ENCODE peak calls at places on chromosomes 11 and 22, in seven cellular contexts. One of them, this sample, is unnamed.

GRCh38 chr11:128379587-128380279 is 207.6 kb downstream of the ETS1 start:
- DNase-seq in H1: no peak
- DNase-seq in GM12878: no peak
- DNase-seq in HCT116: no peak
- DNase-seq in K562: no peak
- DNase-seq in HepG2: no peak
- DNase-seq in SK-N-SH: peak
- DNase-seq in this sample: no peak

GRCh38 chr11:72578051-72578450 is 96.2 kb downstream of the PDE2A start:
- DNase-seq in HepG2: no peak
- DNase-seq in H1: no peak
- DNase-seq in K562: no peak
- DNase-seq in GM12878: no peak
- DNase-seq in SK-N-SH: no peak
- DNase-seq in HCT116: no peak
- DNase-seq in this sample: no peak

GRCh38 chr11:113119074-113119473 is 157.9 kb downstream of the NCAM1 start:
- DNase-seq in HepG2: no peak
- DNase-seq in SK-N-SH: no peak
- DNase-seq in H1: no peak
- DNase-seq in K562: no peak
- DNase-seq in HCT116: no peak
- DNase-seq in GM12878: no peak
- DNase-seq in this sample: no peak

GRCh38 chr22:49451070-49451840 is 376.4 kb downstream of the BRD1 start:
- DNase-seq in SK-N-SH: no peak
- DNase-seq in H1: no peak
- DNase-seq in HCT116: no peak
- DNase-seq in GM12878: no peak
- DNase-seq in HepG2: no peak
- DNase-seq in K562: no peak
- DNase-seq in this sample: no peak

GRCh38 chr11:126861796-126862195 is 138.8 kb downstream of the KIRREL3 start:
- DNase-seq in HepG2: no peak
- DNase-seq in K562: no peak
- DNase-seq in H1: no peak
- DNase-seq in SK-N-SH: no peak
- DNase-seq in HCT116: no peak
- DNase-seq in GM12878: no peak
- DNase-seq in this sample: no peak

GRCh38 chr11:31977343-31977742 is 113.5 kb upstream of the RCN1 start:
- DNase-seq in GM12878: no peak
- DNase-seq in SK-N-SH: no peak
- DNase-seq in H1: no peak
- DNase-seq in HCT116: no peak
- DNase-seq in K562: no peak
- DNase-seq in HepG2: no peak
- DNase-seq in this sample: no peak

GRCh38 chr11:47179655-47179991 is 2.9 kb upstream of the ARFGAP2 start:
- DNase-seq in HepG2: peak
- DNase-seq in SK-N-SH: peak
- DNase-seq in H1: no peak
- DNase-seq in GM12878: peak
- DNase-seq in HCT116: no peak
- DNase-seq in K562: peak
- DNase-seq in this sample: peak

GRCh38 chr11:33775832-33776231 is 1.5 kb upstream of the FBXO3 start:
- DNase-seq in K562: no peak
- DNase-seq in HCT116: no peak
- DNase-seq in GM12878: peak
- DNase-seq in H1: no peak
- DNase-seq in HepG2: no peak
- DNase-seq in SK-N-SH: no peak
- DNase-seq in this sample: no peak

GRCh38 chr11:114915871-114916270 is 237.5 kb downstream of the NXPE2 start:
- DNase-seq in SK-N-SH: no peak
- DNase-seq in K562: no peak
- DNase-seq in HepG2: no peak
- DNase-seq in GM12878: no peak
- DNase-seq in HCT116: no peak
- DNase-seq in H1: no peak
- DNase-seq in this sample: no peak

GRCh38 chr11:122339661-122340060 is 223.6 kb upstream of the BLID start:
- DNase-seq in HepG2: no peak
- DNase-seq in SK-N-SH: peak
- DNase-seq in H1: no peak
- DNase-seq in K562: no peak
- DNase-seq in HCT116: no peak
- DNase-seq in GM12878: no peak
- DNase-seq in this sample: no peak

GRCh38 chr11:120174866-120175265 is 36.0 kb upstream of the OAF start:
- DNase-seq in SK-N-SH: no peak
- DNase-seq in HepG2: no peak
- DNase-seq in GM12878: no peak
- DNase-seq in HCT116: no peak
- DNase-seq in H1: no peak
- DNase-seq in K562: no peak
- DNase-seq in this sample: no peak

GRCh38 chr11:130037881-130038601 is 31.7 kb upstream of the APLP2 start:
- DNase-seq in GM12878: no peak
- DNase-seq in HCT116: no peak
- DNase-seq in HepG2: peak
- DNase-seq in K562: peak
- DNase-seq in SK-N-SH: no peak
- DNase-seq in H1: no peak
- DNase-seq in this sample: no peak

GRCh38 chr11:78722786-78723185 is 148.1 kb upstream of the NARS2 start:
- DNase-seq in HCT116: no peak
- DNase-seq in HepG2: no peak
- DNase-seq in K562: no peak
- DNase-seq in GM12878: no peak
- DNase-seq in SK-N-SH: no peak
- DNase-seq in H1: no peak
- DNase-seq in this sample: no peak

GRCh38 chr11:69380451-69380901 is 86.5 kb downstream of the MYEOV start:
- DNase-seq in SK-N-SH: peak
- DNase-seq in HepG2: no peak
- DNase-seq in HCT116: no peak
- DNase-seq in H1: no peak
- DNase-seq in K562: no peak
- DNase-seq in GM12878: no peak
- DNase-seq in this sample: no peak

GRCh38 chr11:65522640-65523322 is 2.1 kb upstream of the SCYL1 start:
- DNase-seq in K562: no peak
- DNase-seq in HepG2: no peak
- DNase-seq in SK-N-SH: no peak
- DNase-seq in GM12878: no peak
- DNase-seq in H1: no peak
- DNase-seq in HCT116: no peak
- DNase-seq in this sample: no peak

GRCh38 chr22:38724926-38725571 is 19.3 kb downstream of the GTPBP1 start:
- DNase-seq in SK-N-SH: peak
- DNase-seq in HepG2: peak
- DNase-seq in K562: no peak
- DNase-seq in H1: no peak
- DNase-seq in GM12878: no peak
- DNase-seq in HCT116: no peak
- DNase-seq in this sample: peak

GRCh38 chr11:72763823-72764222 is 11.6 kb upstream of the ARAP1 start:
- DNase-seq in GM12878: no peak
- DNase-seq in HCT116: no peak
- DNase-seq in HepG2: no peak
- DNase-seq in H1: no peak
- DNase-seq in K562: no peak
- DNase-seq in SK-N-SH: no peak
- DNase-seq in this sample: no peak

GRCh38 chr11:102291831-102292230 is 25.5 kb upstream of the BIRC3 start:
- DNase-seq in K562: no peak
- DNase-seq in HepG2: no peak
- DNase-seq in GM12878: no peak
- DNase-seq in H1: no peak
- DNase-seq in SK-N-SH: no peak
- DNase-seq in HCT116: no peak
- DNase-seq in this sample: no peak

GRCh38 chr11:107928767-107929507 is 689 bp downstream of the RAB39A start:
- DNase-seq in HepG2: no peak
- DNase-seq in K562: no peak
- DNase-seq in H1: no peak
- DNase-seq in SK-N-SH: peak
- DNase-seq in HCT116: no peak
- DNase-seq in GM12878: no peak
- DNase-seq in this sample: no peak

GRCh38 chr11:79083346-79083745 is 357.5 kb downstream of the TENM4 start:
- DNase-seq in K562: no peak
- DNase-seq in SK-N-SH: no peak
- DNase-seq in H1: no peak
- DNase-seq in HepG2: no peak
- DNase-seq in GM12878: no peak
- DNase-seq in HCT116: no peak
- DNase-seq in this sample: no peak

GRCh38 chr11:69487849-69488542 is 6.5 kb downstream of the LINC01488 start:
- DNase-seq in SK-N-SH: no peak
- DNase-seq in H1: no peak
- DNase-seq in GM12878: no peak
- DNase-seq in HCT116: no peak
- DNase-seq in HepG2: no peak
- DNase-seq in K562: no peak
- DNase-seq in this sample: no peak

GRCh38 chr11:10380921-10381320 is 74.1 kb upstream of the AMPD3 start:
- DNase-seq in HCT116: no peak
- DNase-seq in H1: no peak
- DNase-seq in HepG2: no peak
- DNase-seq in K562: no peak
- DNase-seq in GM12878: no peak
- DNase-seq in SK-N-SH: no peak
- DNase-seq in this sample: no peak
- TF ChIP-seq JUND in HCT116: no peak
- TF ChIP-seq JUND in H1: no peak
- TF ChIP-seq JUND in HepG2: no peak
- TF ChIP-seq JUND in K562: no peak
- TF ChIP-seq JUND in GM12878: no peak
- TF ChIP-seq JUND in SK-N-SH: no peak
- TF ChIP-seq JUND in this sample: no peak

DNA sequence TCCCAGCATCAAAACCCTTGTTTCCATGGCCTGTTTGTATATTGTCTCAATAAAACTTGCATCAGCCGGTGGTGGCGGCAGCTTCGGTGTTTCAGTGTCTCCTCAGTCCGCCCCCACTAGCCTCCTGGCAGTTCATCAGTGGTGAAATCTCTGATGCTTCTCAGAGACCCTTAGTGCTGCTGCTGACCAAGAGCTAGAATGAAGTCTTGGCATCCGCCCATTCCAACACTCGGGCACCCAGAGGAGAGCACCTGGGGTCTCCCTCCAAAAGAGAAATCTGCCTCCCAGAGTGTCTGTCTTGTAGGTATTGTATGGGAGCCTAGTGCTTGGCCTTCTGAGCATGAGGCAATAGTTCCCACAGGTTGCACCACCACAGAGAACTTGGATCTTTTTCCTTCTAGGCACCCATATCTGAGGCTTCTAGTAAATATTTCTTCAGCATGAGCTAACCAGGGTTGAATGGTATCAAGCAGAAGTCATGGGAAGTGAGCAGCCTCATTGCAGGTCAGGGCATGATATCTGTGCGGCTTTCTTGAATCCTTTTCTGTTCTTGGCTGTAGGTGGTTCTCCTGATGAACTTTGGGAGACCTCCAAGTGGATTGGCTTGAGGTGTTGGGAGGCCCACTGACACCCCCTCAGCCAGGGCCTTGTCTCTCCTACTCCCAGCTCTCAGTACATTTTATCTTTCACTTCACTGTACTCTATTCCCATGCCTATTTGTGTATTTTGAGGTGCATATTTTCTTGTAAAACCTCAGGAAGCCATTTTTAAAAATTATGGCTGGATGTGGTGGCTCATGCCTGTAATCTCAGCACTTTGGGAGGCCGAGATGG is 13.2 kb upstream of the AIFM3 start:
- DNase-seq in H1: no peak
- DNase-seq in GM12878: no peak
- DNase-seq in HCT116: no peak
- DNase-seq in SK-N-SH: no peak
- DNase-seq in HepG2: peak
- DNase-seq in K562: no peak
- DNase-seq in this sample: no peak
- TF ChIP-seq JUND in H1: no peak
- TF ChIP-seq JUND in GM12878: no peak
- TF ChIP-seq JUND in HCT116: no peak
- TF ChIP-seq JUND in SK-N-SH: no peak
- TF ChIP-seq JUND in HepG2: no peak
- TF ChIP-seq JUND in K562: peak
- TF ChIP-seq JUND in this sample: no peak

DNA sequence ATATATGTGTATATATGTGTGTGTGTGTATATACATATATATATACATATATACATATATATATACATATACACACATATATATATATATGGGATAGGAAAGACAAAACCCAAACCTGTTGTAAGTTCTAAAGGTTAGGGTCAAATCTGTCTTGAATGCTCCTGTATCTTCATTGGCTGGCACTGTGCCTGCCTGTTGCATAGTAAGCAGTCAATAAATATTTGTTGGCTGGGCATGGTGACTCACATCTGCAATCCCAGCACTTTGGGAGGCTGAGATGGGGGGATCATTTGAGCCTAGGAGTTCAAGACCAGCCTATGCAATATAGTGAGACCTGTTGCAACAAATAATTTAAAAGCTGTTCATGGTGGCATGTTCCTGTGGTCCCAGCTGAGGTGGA is 205.4 kb downstream of the DBX1 start:
- DNase-seq in SK-N-SH: no peak
- DNase-seq in K562: no peak
- DNase-seq in HCT116: no peak
- DNase-seq in H1: no peak
- DNase-seq in HepG2: peak
- DNase-seq in GM12878: no peak
- DNase-seq in this sample: no peak
- TF ChIP-seq JUND in SK-N-SH: no peak
- TF ChIP-seq JUND in K562: no peak
- TF ChIP-seq JUND in HCT116: no peak
- TF ChIP-seq JUND in H1: no peak
- TF ChIP-seq JUND in HepG2: no peak
- TF ChIP-seq JUND in GM12878: no peak
- TF ChIP-seq JUND in this sample: no peak

DNA sequence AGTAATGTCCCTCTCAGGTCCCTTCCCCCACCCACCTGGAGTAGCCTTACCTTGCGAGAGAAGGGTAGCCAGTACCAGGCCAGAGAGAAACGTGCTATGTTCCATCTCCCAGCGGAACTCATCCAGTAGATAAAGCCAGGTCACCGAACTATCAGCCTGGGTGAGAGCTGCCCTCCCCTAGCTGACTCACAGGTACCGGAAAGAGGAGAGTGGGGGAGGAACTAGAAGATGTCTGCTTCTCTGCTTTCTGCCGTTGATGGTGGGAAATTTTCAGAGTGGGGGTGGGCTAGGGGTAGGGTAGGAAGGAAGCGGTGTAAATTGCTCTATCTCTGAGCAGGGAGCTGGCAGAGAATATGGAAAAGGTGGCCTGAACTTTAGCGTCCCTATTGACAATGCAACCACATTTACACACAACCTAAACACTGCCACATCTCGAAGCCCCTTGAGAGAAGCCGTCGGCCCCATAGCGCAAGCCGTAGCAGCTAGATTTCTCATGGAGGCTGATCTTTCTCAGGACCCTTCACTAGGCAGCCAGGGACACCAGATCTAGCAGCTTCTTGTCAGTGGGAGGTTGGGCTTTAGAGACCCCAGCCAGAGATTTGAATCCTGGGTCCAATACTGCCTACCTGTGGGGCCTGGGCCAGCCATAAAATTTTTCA is at the start of gene CD3D:
- DNase-seq in HCT116: no peak
- DNase-seq in K562: peak
- DNase-seq in SK-N-SH: no peak
- DNase-seq in GM12878: no peak
- DNase-seq in H1: no peak
- DNase-seq in HepG2: peak
- DNase-seq in this sample: no peak
- TF ChIP-seq JUND in HCT116: no peak
- TF ChIP-seq JUND in K562: peak
- TF ChIP-seq JUND in SK-N-SH: no peak
- TF ChIP-seq JUND in GM12878: no peak
- TF ChIP-seq JUND in H1: no peak
- TF ChIP-seq JUND in HepG2: no peak
- TF ChIP-seq JUND in this sample: no peak

This sample was measured in T47D.